ENCODE peak calls at places on chromosome 13, in four cellular contexts. One of them, this sample, is unnamed.

GRCh38 chr13:28603033-28603664 is 55.8 kb upstream of the POMP start:
- DNase-seq in WTC11: no peak
- DNase-seq in K562: no peak
- DNase-seq in SK-N-SH: no peak
- DNase-seq in this sample: no peak

GRCh38 chr13:28493740-28494536 is 990 bp downstream of the FLT1 start:
- DNase-seq in K562: no peak
- DNase-seq in SK-N-SH: peak; percentile 28
- DNase-seq in WTC11: peak; percentile 36
- DNase-seq in this sample: no peak

GRCh38 chr13:76512676-76513277 is 373.4 kb downstream of the KCTD12 start:
- DNase-seq in K562: no peak
- DNase-seq in SK-N-SH: peak; percentile 11
- DNase-seq in WTC11: no peak
- DNase-seq in this sample: no peak

GRCh38 chr13:21069561-21070004 is 8.2 kb upstream of the LATS2 start:
- DNase-seq in WTC11: no peak
- DNase-seq in K562: no peak
- DNase-seq in SK-N-SH: no peak
- DNase-seq in this sample: no peak

GRCh38 chr13:75749407-75749806 is 113.3 kb downstream of the LMO7 start:
- DNase-seq in SK-N-SH: no peak
- DNase-seq in WTC11: no peak
- DNase-seq in K562: no peak
- DNase-seq in this sample: no peak

GRCh38 chr13:40681341-40682051 is 15.1 kb upstream of the FOXO1 start:
- DNase-seq in WTC11: no peak
- DNase-seq in K562: peak; percentile 32
- DNase-seq in SK-N-SH: peak; percentile 59
- DNase-seq in this sample: no peak

GRCh38 chr13:51728972-51729371 is 75.0 kb downstream of the DHRS12 start:
- DNase-seq in WTC11: no peak
- DNase-seq in K562: no peak
- DNase-seq in SK-N-SH: no peak
- DNase-seq in this sample: no peak

GRCh38 chr13:38667526-38668094 is 19.3 kb upstream of the FREM2 start:
- DNase-seq in K562: no peak
- DNase-seq in WTC11: no peak
- DNase-seq in SK-N-SH: no peak
- DNase-seq in this sample: no peak

GRCh38 chr13:106533940-106534843 is 1.3 kb downstream of the EFNB2 start:
- DNase-seq in SK-N-SH: peak; percentile 64
- DNase-seq in K562: no peak
- DNase-seq in WTC11: peak; percentile 46
- DNase-seq in this sample: no peak

GRCh38 chr13:39612023-39612637 is 9.1 kb upstream of the LHFPL6 start:
- DNase-seq in WTC11: peak; percentile 70
- DNase-seq in K562: peak; percentile 20
- DNase-seq in SK-N-SH: peak; percentile 44
- DNase-seq in this sample: no peak

GRCh38 chr13:26052136-26052736 is 420 bp upstream of the SHISA2 start:
- DNase-seq in SK-N-SH: peak; percentile 27
- DNase-seq in K562: no peak
- DNase-seq in WTC11: no peak
- DNase-seq in this sample: no peak

GRCh38 chr13:20403826-20404225 is 121.8 kb downstream of the CRYL1 start:
- DNase-seq in WTC11: no peak
- DNase-seq in K562: no peak
- DNase-seq in SK-N-SH: no peak
- DNase-seq in this sample: no peak

GRCh38 chr13:31898383-31899071 is 133.0 kb upstream of the FRY start:
- DNase-seq in WTC11: no peak
- DNase-seq in SK-N-SH: no peak
- DNase-seq in K562: no peak
- DNase-seq in this sample: no peak

GRCh38 chr13:51848674-51849073 is 3.7 kb upstream of the TMEM272 start:
- DNase-seq in WTC11: no peak
- DNase-seq in K562: no peak
- DNase-seq in SK-N-SH: no peak
- DNase-seq in this sample: no peak

GRCh38 chr13:98890186-98890585 is 87.7 kb downstream of the DOCK9 start:
- DNase-seq in WTC11: no peak
- DNase-seq in K562: no peak
- DNase-seq in SK-N-SH: no peak
- DNase-seq in this sample: no peak

GRCh38 chr13:90605690-90606089 is 741.8 kb upstream of the MIR17HG start:
- DNase-seq in WTC11: no peak
- DNase-seq in K562: no peak
- DNase-seq in SK-N-SH: no peak
- DNase-seq in this sample: no peak

GRCh38 chr13:58858870-58859371 is 1227.4 kb downstream of the PCDH17 start:
- DNase-seq in WTC11: no peak
- DNase-seq in K562: no peak
- DNase-seq in SK-N-SH: no peak
- DNase-seq in this sample: no peak

GRCh38 chr13:74070065-74070464 is 64.1 kb downstream of the KLF12 start:
- DNase-seq in SK-N-SH: no peak
- DNase-seq in WTC11: no peak
- DNase-seq in K562: no peak
- DNase-seq in this sample: peak; percentile 8

GRCh38 chr13:81582381-81582780 is 1241.5 kb upstream of the SPRY2 start:
- DNase-seq in SK-N-SH: no peak
- DNase-seq in K562: no peak
- DNase-seq in WTC11: no peak
- DNase-seq in this sample: no peak

GRCh38 chr13:27450921-27451461 is 627 bp upstream of the MTIF3 start:
- DNase-seq in K562: peak; percentile 10
- DNase-seq in WTC11: peak; percentile 58
- DNase-seq in SK-N-SH: peak; percentile 54
- DNase-seq in this sample: no peak

GRCh38 chr13:98521876-98522275 is 55.0 kb downstream of the STK24 start:
- DNase-seq in SK-N-SH: no peak
- DNase-seq in WTC11: no peak
- DNase-seq in K562: no peak
- DNase-seq in this sample: no peak

GRCh38 chr13:50129923-50130685 is 114.9 kb downstream of the KCNRG start:
- DNase-seq in WTC11: peak; percentile 49
- DNase-seq in K562: no peak
- DNase-seq in SK-N-SH: peak; percentile 77
- DNase-seq in this sample: no peak

GRCh38 chr13:62631124-62631523 is 1215.5 kb upstream of the PCDH20 start:
- DNase-seq in SK-N-SH: no peak
- DNase-seq in WTC11: no peak
- DNase-seq in K562: no peak
- DNase-seq in this sample: no peak

GRCh38 chr13:39253774-39254173 is 215.5 kb downstream of the NHLRC3 start:
- DNase-seq in SK-N-SH: no peak
- DNase-seq in K562: no peak
- DNase-seq in WTC11: no peak
- DNase-seq in this sample: no peak

GRCh38 chr13:23718916-23719470 is 148.8 kb downstream of the TNFRSF19 start:
- DNase-seq in SK-N-SH: no peak
- DNase-seq in K562: no peak
- DNase-seq in WTC11: no peak
- DNase-seq in this sample: no peak

GRCh38 chr13:23715092-23715761 is 145.0 kb downstream of the TNFRSF19 start:
- DNase-seq in WTC11: no peak
- DNase-seq in SK-N-SH: no peak
- DNase-seq in K562: no peak
- DNase-seq in this sample: no peak

GRCh38 chr13:23714672-23715071 is 144.5 kb downstream of the TNFRSF19 start:
- DNase-seq in K562: no peak
- DNase-seq in WTC11: no peak
- DNase-seq in SK-N-SH: no peak
- DNase-seq in this sample: no peak

GRCh38 chr13:23711355-23711754 is 141.1 kb downstream of the TNFRSF19 start:
- DNase-seq in K562: no peak
- DNase-seq in WTC11: no peak
- DNase-seq in SK-N-SH: no peak
- DNase-seq in this sample: peak; percentile 15

GRCh38 chr13:23715762-23716235 is 145.6 kb downstream of the TNFRSF19 start:
- DNase-seq in K562: peak; percentile 30
- DNase-seq in WTC11: peak; percentile 73
- DNase-seq in SK-N-SH: no peak
- DNase-seq in this sample: no peak
- TF ChIP-seq USF2 in K562: no peak
- TF ChIP-seq USF2 in WTC11: no peak
- TF ChIP-seq USF2 in SK-N-SH: no peak
- TF ChIP-seq USF2 in this sample: no peak

DNA sequence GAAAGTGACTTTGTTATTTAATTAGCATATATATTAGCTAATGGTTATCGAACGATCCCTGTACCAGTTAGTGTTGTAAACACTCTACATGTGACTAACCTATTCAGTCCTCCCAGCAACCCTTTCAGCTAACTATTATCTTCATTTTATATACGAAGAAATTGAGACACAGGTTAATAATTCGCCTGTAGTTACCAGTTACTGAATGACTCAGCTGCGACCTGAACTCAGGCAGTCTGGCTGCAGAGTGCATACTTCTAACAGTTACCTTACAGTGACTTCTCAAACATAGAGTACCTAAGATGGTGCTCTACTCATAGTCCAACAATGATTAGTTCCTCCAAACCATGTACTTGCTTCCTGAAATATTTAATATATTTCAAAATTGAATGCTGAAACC is 117.7 kb downstream of the FNDC3A start:
- DNase-seq in SK-N-SH: no peak
- DNase-seq in WTC11: no peak
- DNase-seq in K562: no peak
- DNase-seq in this sample: no peak
- TF ChIP-seq USF1 in SK-N-SH: no peak
- TF ChIP-seq USF1 in WTC11: no peak
- TF ChIP-seq USF1 in K562: no peak
- TF ChIP-seq USF1 in this sample: no peak

GRCh38 chr13:84651288-84651687 is 769.0 kb upstream of the SLITRK1 start:
- DNase-seq in WTC11: no peak
- DNase-seq in SK-N-SH: no peak
- DNase-seq in K562: no peak
- DNase-seq in this sample: no peak
- TF ChIP-seq USF2 in WTC11: no peak
- TF ChIP-seq USF2 in SK-N-SH: no peak
- TF ChIP-seq USF2 in K562: no peak
- TF ChIP-seq USF2 in this sample: no peak

GRCh38 chr13:60398438-60398891 is 1.4 kb downstream of the TDRD3 start:
- DNase-seq in WTC11: no peak
- DNase-seq in K562: no peak
- DNase-seq in SK-N-SH: no peak
- DNase-seq in this sample: no peak
- TF ChIP-seq USF1 in WTC11: no peak
- TF ChIP-seq USF1 in K562: no peak
- TF ChIP-seq USF1 in SK-N-SH: no peak
- TF ChIP-seq USF1 in this sample: no peak

GRCh38 chr13:114096811-114097503 is 35.5 kb downstream of the RASA3 start:
- DNase-seq in SK-N-SH: peak; percentile 59
- DNase-seq in WTC11: peak; percentile 10
- DNase-seq in K562: no peak
- DNase-seq in this sample: no peak
- TF ChIP-seq USF2 in SK-N-SH: no peak
- TF ChIP-seq USF2 in WTC11: no peak
- TF ChIP-seq USF2 in K562: no peak
- TF ChIP-seq USF2 in this sample: no peak

GRCh38 chr13:110341445-110342247 is 34.6 kb downstream of the COL4A2 start:
- DNase-seq in K562: no peak
- DNase-seq in WTC11: no peak
- DNase-seq in SK-N-SH: peak; percentile 55
- DNase-seq in this sample: no peak

GRCh38 chr13:110339975-110340550 is 33.0 kb downstream of the COL4A2 start:
- DNase-seq in K562: no peak
- DNase-seq in SK-N-SH: no peak
- DNase-seq in WTC11: no peak
- DNase-seq in this sample: no peak

GRCh38 chr13:110339263-110339662 is 32.2 kb downstream of the COL4A2 start:
- DNase-seq in SK-N-SH: no peak
- DNase-seq in WTC11: no peak
- DNase-seq in K562: no peak
- DNase-seq in this sample: no peak

GRCh38 chr13:110342474-110342873 is 35.4 kb downstream of the COL4A2 start:
- DNase-seq in K562: no peak
- DNase-seq in SK-N-SH: no peak
- DNase-seq in WTC11: no peak
- DNase-seq in this sample: no peak

GRCh38 chr13:110340812-110341444 is 33.8 kb downstream of the COL4A2 start:
- DNase-seq in WTC11: no peak
- DNase-seq in SK-N-SH: no peak
- DNase-seq in K562: no peak
- DNase-seq in this sample: no peak
- TF ChIP-seq USF1 in WTC11: no peak
- TF ChIP-seq USF1 in SK-N-SH: no peak
- TF ChIP-seq USF1 in K562: no peak
- TF ChIP-seq USF1 in this sample: no peak

GRCh38 chr13:36680918-36681317 is 7.1 kb downstream of the SERTM1 start:
- DNase-seq in WTC11: no peak
- DNase-seq in K562: no peak
- DNase-seq in SK-N-SH: no peak
- DNase-seq in this sample: no peak
- TF ChIP-seq USF2 in WTC11: no peak
- TF ChIP-seq USF2 in K562: no peak
- TF ChIP-seq USF2 in SK-N-SH: no peak
- TF ChIP-seq USF2 in this sample: no peak

DNA sequence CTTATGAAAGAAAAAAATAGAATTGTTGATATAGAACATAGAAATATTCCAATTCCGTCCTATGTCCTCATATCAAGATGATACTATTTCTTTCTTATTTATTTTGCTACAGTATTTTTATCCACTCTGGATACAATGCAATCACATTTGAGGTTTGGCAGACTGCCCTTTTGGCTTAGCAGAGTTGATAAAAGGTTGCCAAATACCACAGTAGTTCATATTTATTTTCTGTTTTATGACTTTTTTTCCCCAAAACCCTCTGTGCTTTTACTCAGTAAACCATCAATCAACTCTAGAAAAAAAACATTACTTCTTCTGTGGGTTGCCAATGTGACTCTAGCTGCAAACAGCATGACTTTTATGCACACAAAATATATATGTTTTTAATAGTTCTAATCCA is 424.5 kb downstream of the PCDH9 start:
- DNase-seq in WTC11: no peak
- DNase-seq in K562: no peak
- DNase-seq in SK-N-SH: no peak
- DNase-seq in this sample: no peak
- TF ChIP-seq USF1 in WTC11: no peak
- TF ChIP-seq USF1 in K562: no peak
- TF ChIP-seq USF1 in SK-N-SH: no peak
- TF ChIP-seq USF1 in this sample: no peak